ENCODE peak calls at places on chromosomes 13 and 19, in six cellular contexts. B, E, N, F, H and Y are unnamed samples.

GRCh38 chr19:49136771-49137171 is 17.4 kb downstream of the PPFIA3 start:
- DNase-seq in E (no peak), H (no peak), N (no peak), B (no peak), F (no peak), Y (no peak)

GRCh38 chr19:16319466-16319865 is 5.2 kb upstream of the KLF2 start:
- DNase-seq in B (no peak), F (no peak), H (no peak), E (no peak), N (no peak), Y (no peak)

GRCh38 chr19:17333611-17334413 is 843 bp downstream of the ANO8 start:
- DNase-seq in N (peak; percentile 74), F (peak; percentile 33), H (no peak), B (peak; percentile 61), E (peak; percentile 84), Y (peak; percentile 63)

GRCh38 chr13:35888327-35888940 is 242.7 kb downstream of the DCLK1 start:
- DNase-seq in E (peak; percentile 59), N (no peak), H (no peak), F (no peak), B (no peak), Y (no peak)

GRCh38 chr13:57437587-57437986 is 194.0 kb upstream of the PCDH17 start:
- DNase-seq in H (no peak), F (no peak), B (no peak), E (no peak), N (no peak), Y (no peak)

GRCh38 chr13:95921485-95921884 is 131.7 kb downstream of the UGGT2 start:
- DNase-seq in B (no peak), H (no peak), N (no peak), E (peak; percentile 6), F (no peak), Y (no peak)

GRCh38 chr13:66847541-66847940 is 382.6 kb downstream of the PCDH9 start:
- DNase-seq in N (no peak), B (no peak), F (no peak), E (no peak), H (no peak), Y (no peak)

GRCh38 chr19:24159707-24160106 is 72.7 kb downstream of the ZNF254 start:
- DNase-seq in F (no peak), N (peak; percentile 58), B (no peak), H (no peak), E (peak; percentile 11), Y (no peak)

GRCh38 chr19:22606954-22607652 is 27.0 kb upstream of the ZNF492 start:
- DNase-seq in N (no peak), F (no peak), H (no peak), B (no peak), E (no peak), Y (no peak)

GRCh38 chr13:60433505-60433904 is 36.5 kb downstream of the TDRD3 start:
- DNase-seq in F (no peak), E (no peak), H (no peak), N (no peak), B (no peak), Y (no peak)

GRCh38 chr19:7534531-7534980 is 961 bp upstream of the PNPLA6 start:
- DNase-seq in B (peak; percentile 74), F (peak; percentile 57), N (peak; percentile 93), H (no peak), E (peak; percentile 83), Y (no peak)

GRCh38 chr13:46373623-46374022 is 13.4 kb downstream of the RUBCNL start:
- DNase-seq in F (no peak), N (no peak), B (no peak), H (no peak), E (no peak), Y (no peak)

GRCh38 chr13:74070065-74070464 is 64.1 kb downstream of the KLF12 start:
- DNase-seq in N (no peak), B (no peak), H (no peak), E (no peak), F (no peak), Y (peak; percentile 8)

GRCh38 chr13:97000295-97000925 is 6.1 kb upstream of the OXGR1 start:
- DNase-seq in B (no peak), N (peak; percentile 36), H (no peak), F (no peak), E (peak; percentile 77), Y (no peak)

GRCh38 chr19:48617146-48617937 is 1.6 kb downstream of the RPL18 start:
- DNase-seq in F (no peak), B (no peak), N (no peak), H (no peak), E (no peak), Y (no peak)

GRCh38 chr19:16266586-16266942 is 58.1 kb upstream of the KLF2 start:
- DNase-seq in B (no peak), N (no peak), H (no peak), E (no peak), F (no peak), Y (peak; percentile 51)

GRCh38 chr13:48731957-48732569 is 78.3 kb downstream of the CYSLTR2 start:
- DNase-seq in H (no peak), N (peak; percentile 82), F (no peak), E (peak; percentile 49), B (peak; percentile 73), Y (peak; percentile 56)

GRCh38 chr19:53037101-53038097 is 7.1 kb upstream of the ERVV-2 start:
- DNase-seq in B (peak; percentile 76), N (peak; percentile 87), H (no peak), F (no peak), E (peak; percentile 40), Y (peak; percentile 4)

GRCh38 chr13:91805605-91806004 is 407.2 kb downstream of the GPC5 start:
- DNase-seq in N (peak; percentile 45), H (no peak), E (no peak), B (no peak), F (no peak), Y (no peak)

GRCh38 chr13:113813749-113814434 is 50.0 kb downstream of the GAS6 start:
- DNase-seq in E (no peak), H (no peak), F (no peak), B (no peak), N (no peak), Y (no peak)

GRCh38 chr13:44063467-44063866 is 183.8 kb downstream of the LACC1 start:
- DNase-seq in F (no peak), E (no peak), B (no peak), H (no peak), N (no peak), Y (no peak)

GRCh38 chr19:33902802-33903488 is 106.3 kb downstream of the KCTD15 start:
- DNase-seq in N (no peak), B (no peak), E (no peak), F (no peak), H (no peak), Y (no peak)

GRCh38 chr13:51549050-51549449 is 35.2 kb upstream of the WDFY2 start:
- DNase-seq in H (no peak), B (no peak), F (no peak), N (no peak), E (no peak), Y (no peak)

GRCh38 chr13:110916671-110917142 is 1.8 kb upstream of the ANKRD10 start:
- DNase-seq in H (no peak), B (no peak), F (no peak), N (no peak), E (peak; percentile 25), Y (no peak)

GRCh38 chr13:45742985-45743384 is 40.9 kb downstream of the CBY2 start:
- DNase-seq in E (no peak), F (no peak), B (no peak), H (no peak), N (no peak), Y (no peak)

GRCh38 chr13:74062933-74063332 is 71.3 kb downstream of the KLF12 start:
- DNase-seq in F (no peak), E (peak; percentile 67), N (no peak), H (no peak), B (no peak), Y (no peak)

GRCh38 chr13:105030851-105031250 is 1504.6 kb downstream of the EFNB2 start:
- DNase-seq in N (no peak), F (no peak), E (no peak), H (no peak), B (no peak), Y (no peak)

GRCh38 chr19:14694867-14695266 is 5.0 kb downstream of the ZNF333 start:
- DNase-seq in B (no peak), H (no peak), N (no peak), F (no peak), E (no peak), Y (no peak)

GRCh38 chr19:14703833-14704232 is 14.0 kb downstream of the ZNF333 start:
- DNase-seq in E (no peak), N (no peak), H (no peak), F (no peak), B (no peak), Y (no peak)

GRCh38 chr19:14695471-14695870 is 5.6 kb downstream of the ZNF333 start:
- DNase-seq in B (no peak), H (no peak), E (no peak), N (no peak), F (no peak), Y (no peak)

GRCh38 chr19:14700711-14701110 is 10.9 kb downstream of the ZNF333 start:
- DNase-seq in F (no peak), H (no peak), N (no peak), B (no peak), E (no peak), Y (no peak)

DNA sequence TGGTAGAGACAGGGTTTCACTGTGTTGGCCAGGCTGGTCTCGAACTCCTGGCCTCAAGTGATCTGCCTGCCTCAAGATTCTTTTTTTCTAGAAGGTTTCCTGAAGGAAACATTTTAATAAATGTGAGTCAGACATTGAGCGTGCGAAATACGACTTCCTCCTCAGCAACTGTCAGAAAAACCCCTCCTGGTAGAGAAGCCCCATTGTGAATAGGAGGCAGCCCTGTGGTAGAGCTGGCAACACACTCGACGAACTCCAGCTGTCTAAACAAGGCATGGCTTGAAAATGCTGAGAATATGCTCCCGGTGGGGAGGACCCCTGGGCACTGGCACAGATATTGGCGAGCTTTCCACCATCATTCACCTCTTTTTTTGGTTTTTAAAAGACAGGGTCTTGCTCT is 9.8 kb downstream of the ZNF333 start:
- DNase-seq in H (no peak), F (no peak), B (no peak), N (no peak), E (no peak), Y (no peak)
- TF ChIP-seq CTCF in H (no peak), F (no peak), B (no peak), N (no peak), E (no peak), Y (no peak)

DNA sequence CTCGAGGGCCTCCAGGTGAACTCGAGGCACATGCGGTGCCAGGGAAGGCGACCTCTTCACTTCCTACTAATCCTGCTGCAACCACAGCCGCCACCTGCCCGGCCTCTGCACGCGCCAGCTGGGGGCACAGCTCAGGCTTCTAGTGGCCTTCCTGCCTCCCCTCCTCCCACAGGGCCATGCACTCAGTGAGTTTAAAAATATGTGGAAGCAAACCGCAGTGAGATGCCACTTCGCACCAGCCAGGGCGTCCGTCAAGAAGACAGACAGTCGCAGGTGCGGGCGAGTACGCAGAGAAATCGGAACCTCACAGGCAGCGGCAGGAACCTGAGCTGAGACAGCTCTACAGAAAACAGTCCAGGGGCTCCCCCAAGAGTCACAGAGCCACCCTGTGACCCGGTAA is 10.4 kb downstream of the LMNB2 start:
- DNase-seq in B (no peak), H (no peak), F (no peak), N (no peak), E (no peak), Y (no peak)
- TF ChIP-seq CTCF in B (no peak), H (no peak), F (no peak), N (no peak), E (no peak), Y (no peak)

GRCh38 chr19:50794074-50794777 is 4.0 kb downstream of the ACP4 start:
- DNase-seq in N (no peak), B (no peak), H (no peak), F (no peak), E (peak; percentile 27), Y (no peak)
- TF ChIP-seq CTCF in N (no peak), B (no peak), H (no peak), F (peak; percentile 5), E (no peak), Y (no peak)

GRCh38 chr13:102255409-102255808 is 146.4 kb downstream of the FGF14 start:
- DNase-seq in F (no peak), E (no peak), B (no peak), H (no peak), N (no peak), Y (no peak)
- TF ChIP-seq CTCF in F (no peak), E (no peak), B (no peak), H (no peak), N (no peak), Y (no peak)